ENCODE peak calls at places on chromosomes 3 and 15, in six cellular contexts. One of them, this sample, is unnamed. For H3K4me1, the result is how much of the 10 kb centered on the place peaks cover.

GRCh38 chr3:122214718-122215117 is 31.2 kb downstream of the CASR start:
- ATAC-seq in HCT116: no peak
- ATAC-seq in HepG2: no peak
- ATAC-seq in K562: no peak
- ATAC-seq in GM12878: no peak
- ATAC-seq in upper lobe of left lung: no peak
- ATAC-seq in this sample: no peak

GRCh38 chr3:37855363-37855970 is 6.2 kb upstream of the CTDSPL start:
- ATAC-seq in HepG2: peak
- ATAC-seq in K562: peak
- ATAC-seq in HCT116: peak
- ATAC-seq in GM12878: peak
- ATAC-seq in upper lobe of left lung: peak
- ATAC-seq in this sample: peak

GRCh38 chr3:43913549-43913948 is 222.8 kb downstream of the ABHD5 start:
- ATAC-seq in HepG2: no peak
- ATAC-seq in GM12878: no peak
- ATAC-seq in upper lobe of left lung: no peak
- ATAC-seq in K562: no peak
- ATAC-seq in HCT116: no peak
- ATAC-seq in this sample: no peak

GRCh38 chr3:86978111-86978528 is 12.8 kb downstream of the VGLL3 start:
- ATAC-seq in GM12878: no peak
- ATAC-seq in K562: no peak
- ATAC-seq in upper lobe of left lung: peak
- ATAC-seq in HepG2: no peak
- ATAC-seq in HCT116: no peak
- ATAC-seq in this sample: peak

GRCh38 chr15:37394402-37395099 is 294.2 kb upstream of the MEIS2 start:
- ATAC-seq in GM12878: no peak
- ATAC-seq in HCT116: no peak
- ATAC-seq in HepG2: no peak
- ATAC-seq in K562: no peak
- ATAC-seq in upper lobe of left lung: no peak
- ATAC-seq in this sample: no peak

GRCh38 chr3:62672988-62673313 is 202.3 kb downstream of the CADPS start:
- ATAC-seq in GM12878: no peak
- ATAC-seq in upper lobe of left lung: no peak
- ATAC-seq in K562: no peak
- ATAC-seq in HepG2: no peak
- ATAC-seq in HCT116: no peak
- ATAC-seq in this sample: no peak

GRCh38 chr3:138297059-138297607 is 32.5 kb downstream of the NME9 start:
- ATAC-seq in upper lobe of left lung: no peak
- ATAC-seq in HCT116: no peak
- ATAC-seq in GM12878: no peak
- ATAC-seq in K562: no peak
- ATAC-seq in HepG2: no peak
- ATAC-seq in this sample: no peak

GRCh38 chr3:45552773-45553371 is 41.7 kb upstream of the LIMD1 start:
- ATAC-seq in GM12878: peak
- ATAC-seq in HepG2: no peak
- ATAC-seq in HCT116: no peak
- ATAC-seq in upper lobe of left lung: no peak
- ATAC-seq in K562: no peak
- ATAC-seq in this sample: no peak

GRCh38 chr15:82081904-82082810 is 36.3 kb upstream of the MEX3B start:
- ATAC-seq in upper lobe of left lung: peak
- ATAC-seq in K562: peak
- ATAC-seq in HCT116: peak
- ATAC-seq in GM12878: peak
- ATAC-seq in HepG2: no peak
- ATAC-seq in this sample: no peak

GRCh38 chr3:131231710-131232348 is 149.7 kb upstream of the NUDT16 start:
- ATAC-seq in K562: no peak
- ATAC-seq in GM12878: no peak
- ATAC-seq in HCT116: peak
- ATAC-seq in upper lobe of left lung: no peak
- ATAC-seq in HepG2: no peak
- ATAC-seq in this sample: no peak

GRCh38 chr3:57796261-57796660 is 40.2 kb downstream of the SLMAP start:
- ATAC-seq in K562: peak
- ATAC-seq in GM12878: no peak
- ATAC-seq in HepG2: no peak
- ATAC-seq in HCT116: peak
- ATAC-seq in upper lobe of left lung: no peak
- ATAC-seq in this sample: no peak

GRCh38 chr3:9769012-9769411 is 735 bp downstream of the CAMK1 start:
- ATAC-seq in HepG2: peak
- ATAC-seq in upper lobe of left lung: no peak
- ATAC-seq in HCT116: peak
- ATAC-seq in GM12878: no peak
- ATAC-seq in K562: no peak
- ATAC-seq in this sample: no peak

GRCh38 chr15:66692391-66692790 is 9.6 kb upstream of the SMAD6 start:
- ATAC-seq in upper lobe of left lung: no peak
- ATAC-seq in K562: no peak
- ATAC-seq in HepG2: no peak
- ATAC-seq in GM12878: peak
- ATAC-seq in HCT116: no peak
- ATAC-seq in this sample: peak

GRCh38 chr3:49813497-49814174 is at the start of gene UBA7:
- ATAC-seq in GM12878: peak
- ATAC-seq in upper lobe of left lung: peak
- ATAC-seq in HepG2: peak
- ATAC-seq in HCT116: no peak
- ATAC-seq in K562: peak
- ATAC-seq in this sample: peak

GRCh38 chr3:49807427-49808114 is 4.5 kb downstream of the INKA1 start:
- ATAC-seq in HCT116: no peak
- ATAC-seq in GM12878: no peak
- ATAC-seq in HepG2: no peak
- ATAC-seq in K562: no peak
- ATAC-seq in upper lobe of left lung: no peak
- ATAC-seq in this sample: no peak

DNA sequence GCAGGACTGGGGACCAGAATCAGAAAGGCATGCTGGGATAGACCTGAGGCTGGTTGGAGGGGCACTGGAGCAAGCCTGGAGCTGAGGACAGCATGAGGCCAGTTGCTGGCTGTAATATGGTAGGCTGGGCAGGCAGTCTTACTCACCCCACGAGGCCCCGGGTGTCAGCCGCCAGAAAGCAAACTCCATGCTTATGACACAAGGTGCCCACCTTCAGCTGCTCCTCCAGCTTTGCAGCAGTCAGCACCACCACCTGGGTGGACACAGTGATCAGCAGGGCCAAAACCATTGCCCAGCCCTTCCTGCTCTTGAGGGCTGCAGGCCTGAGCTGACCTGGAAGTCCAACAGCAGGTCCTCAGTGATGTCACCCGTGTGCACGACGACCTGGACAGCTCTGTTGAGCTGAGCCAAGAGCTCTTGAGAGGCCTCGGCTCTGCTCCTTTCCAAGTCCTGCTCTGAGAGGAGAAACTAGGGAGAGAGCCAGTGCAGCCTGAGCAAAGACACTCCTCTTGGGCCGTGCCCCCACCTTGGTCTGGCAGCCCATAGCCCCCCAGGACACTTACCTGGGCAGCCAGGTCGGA is 747 bp downstream of the UBA7 start:
- ATAC-seq in upper lobe of left lung: peak
- ATAC-seq in K562: peak
- ATAC-seq in HepG2: peak
- ATAC-seq in HCT116: no peak
- ATAC-seq in GM12878: peak
- ATAC-seq in this sample: peak
- TF ChIP-seq POLR2AphosphoS5 in upper lobe of left lung: no peak
- TF ChIP-seq POLR2AphosphoS5 in K562: no peak
- TF ChIP-seq POLR2AphosphoS5 in HepG2: no peak
- TF ChIP-seq POLR2AphosphoS5 in HCT116: no peak
- TF ChIP-seq POLR2AphosphoS5 in GM12878: no peak
- TF ChIP-seq POLR2AphosphoS5 in this sample: no peak

DNA sequence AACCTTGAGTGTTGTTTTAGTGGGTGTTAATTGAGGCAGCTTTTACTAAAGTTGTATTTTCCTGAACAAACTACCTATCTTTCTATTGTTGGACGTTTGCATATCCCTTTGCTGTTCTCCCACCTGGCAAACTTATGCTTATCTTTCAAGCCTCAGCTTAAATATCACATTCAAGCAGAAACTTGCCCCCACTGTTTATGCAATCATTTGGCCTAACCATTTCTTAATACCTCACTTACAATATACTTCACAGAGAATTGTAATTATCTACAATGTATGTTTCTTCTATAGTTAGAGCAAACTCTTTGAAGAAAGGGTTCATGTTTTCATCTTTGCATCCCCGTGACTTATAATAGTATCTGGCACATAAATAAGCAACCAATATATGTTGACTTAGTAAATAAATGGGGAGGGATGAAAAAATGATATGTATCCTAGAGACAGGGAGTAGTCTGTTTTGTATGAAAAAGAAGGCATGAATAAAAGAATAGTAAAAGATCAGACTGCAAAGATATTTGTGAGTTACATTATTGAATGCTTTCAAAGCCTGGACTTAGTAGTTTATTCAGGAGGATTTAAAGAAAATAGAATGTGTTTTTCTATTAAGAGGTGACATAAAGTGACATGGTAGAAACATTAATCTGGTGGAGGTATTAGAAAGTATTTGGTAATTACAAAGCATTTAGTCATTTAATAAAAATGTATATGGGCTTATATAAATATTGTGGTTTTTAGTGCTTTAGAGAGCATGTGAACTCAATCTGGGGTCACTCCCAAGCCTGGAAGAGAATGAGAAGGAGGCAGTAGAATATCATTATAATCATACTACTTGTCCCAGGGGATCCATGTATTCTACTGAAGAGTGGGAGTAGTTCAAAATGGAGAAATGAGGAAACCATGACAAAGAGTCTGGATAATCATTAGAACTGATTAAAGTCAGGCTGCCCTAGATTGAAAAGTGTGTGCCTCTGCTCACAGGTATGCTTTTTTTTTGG is 60.0 kb upstream of the DCBLD2 start:
- ATAC-seq in GM12878: no peak
- ATAC-seq in upper lobe of left lung: no peak
- ATAC-seq in HCT116: peak
- ATAC-seq in HepG2: no peak
- ATAC-seq in K562: no peak
- ATAC-seq in this sample: no peak
- H3K4me1 ChIP-seq in GM12878: under half
- H3K4me1 ChIP-seq in upper lobe of left lung: under half
- H3K4me1 ChIP-seq in HCT116: half or more
- H3K4me1 ChIP-seq in HepG2: under half
- H3K4me1 ChIP-seq in K562: under half
- H3K4me1 ChIP-seq in this sample: under half

GRCh38 chr3:173440431-173440990 is 43.0 kb downstream of the NLGN1 start:
- ATAC-seq in upper lobe of left lung: no peak
- ATAC-seq in K562: no peak
- ATAC-seq in HepG2: no peak
- ATAC-seq in GM12878: no peak
- ATAC-seq in HCT116: no peak
- ATAC-seq in this sample: no peak
- TF ChIP-seq POLR2A in upper lobe of left lung: no peak
- TF ChIP-seq POLR2A in K562: no peak
- TF ChIP-seq POLR2A in HepG2: no peak
- TF ChIP-seq POLR2A in GM12878: no peak
- TF ChIP-seq POLR2A in HCT116: no peak
- TF ChIP-seq POLR2A in this sample: no peak

DNA sequence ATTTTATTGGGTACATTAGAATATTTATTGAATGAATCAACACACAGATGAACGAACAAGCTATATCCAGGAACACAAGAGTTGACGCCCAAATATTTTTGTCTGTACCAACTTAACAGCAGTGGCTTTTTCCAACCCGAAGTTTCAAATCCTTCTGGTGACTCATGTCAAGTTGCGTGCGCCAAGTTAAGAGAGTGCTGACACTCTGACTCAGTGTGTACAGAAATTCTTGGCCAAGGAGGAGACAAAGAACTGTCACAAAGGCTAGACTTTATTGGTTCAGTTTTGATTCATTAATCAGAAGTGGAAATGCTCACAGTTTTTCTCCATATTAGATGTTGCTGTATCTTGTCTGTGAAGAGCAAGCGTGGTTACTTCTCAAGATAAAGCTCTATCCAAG is 59.6 kb upstream of the TSC22D2 start:
- ATAC-seq in K562: no peak
- ATAC-seq in upper lobe of left lung: peak
- ATAC-seq in HCT116: peak
- ATAC-seq in HepG2: no peak
- ATAC-seq in GM12878: no peak
- ATAC-seq in this sample: peak
- TF ChIP-seq POLR2AphosphoS5 in K562: no peak
- TF ChIP-seq POLR2AphosphoS5 in upper lobe of left lung: no peak
- TF ChIP-seq POLR2AphosphoS5 in HCT116: peak
- TF ChIP-seq POLR2AphosphoS5 in HepG2: no peak
- TF ChIP-seq POLR2AphosphoS5 in GM12878: no peak
- TF ChIP-seq POLR2AphosphoS5 in this sample: peak

DNA sequence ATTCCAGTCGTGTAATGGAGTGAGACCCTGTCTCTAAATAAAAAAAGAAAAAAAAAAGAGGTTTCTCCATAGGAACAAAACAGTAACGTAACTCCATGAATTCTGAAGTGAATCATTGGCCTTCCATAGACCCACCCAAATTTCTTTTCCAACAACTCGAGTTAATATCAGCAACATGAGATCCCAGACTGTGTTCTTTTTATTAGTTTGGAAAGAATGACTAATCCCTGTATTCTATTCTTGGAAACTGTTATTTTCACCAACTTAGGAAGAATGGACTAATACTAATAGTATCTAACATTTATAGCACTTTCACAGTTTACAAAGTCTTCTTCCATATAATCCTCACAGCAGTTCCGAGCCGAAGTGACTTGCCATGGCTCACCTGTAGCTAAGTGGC is 72.7 kb upstream of the SLC4A7 start:
- ATAC-seq in HCT116: no peak
- ATAC-seq in upper lobe of left lung: no peak
- ATAC-seq in GM12878: no peak
- ATAC-seq in HepG2: no peak
- ATAC-seq in K562: no peak
- ATAC-seq in this sample: peak
- H3K4me1 ChIP-seq in HCT116: under half
- H3K4me1 ChIP-seq in upper lobe of left lung: under half
- H3K4me1 ChIP-seq in GM12878: under half
- H3K4me1 ChIP-seq in HepG2: under half
- H3K4me1 ChIP-seq in K562: under half
- H3K4me1 ChIP-seq in this sample: under half

GRCh38 chr15:85700767-85701166 is 94.0 kb downstream of the KLHL25 start:
- ATAC-seq in HCT116: no peak
- ATAC-seq in K562: no peak
- ATAC-seq in HepG2: no peak
- ATAC-seq in GM12878: no peak
- ATAC-seq in upper lobe of left lung: no peak
- ATAC-seq in this sample: no peak

GRCh38 chr15:85704720-85705119 is 90.0 kb downstream of the KLHL25 start:
- ATAC-seq in GM12878: peak
- ATAC-seq in upper lobe of left lung: peak
- ATAC-seq in K562: no peak
- ATAC-seq in HepG2: no peak
- ATAC-seq in HCT116: no peak
- ATAC-seq in this sample: peak

GRCh38 chr15:85704021-85704420 is 90.7 kb downstream of the KLHL25 start:
- ATAC-seq in K562: no peak
- ATAC-seq in GM12878: peak
- ATAC-seq in HCT116: no peak
- ATAC-seq in HepG2: no peak
- ATAC-seq in upper lobe of left lung: no peak
- ATAC-seq in this sample: no peak

GRCh38 chr15:85706779-85707518 is 87.8 kb downstream of the KLHL25 start:
- ATAC-seq in upper lobe of left lung: peak
- ATAC-seq in GM12878: peak
- ATAC-seq in K562: no peak
- ATAC-seq in HCT116: no peak
- ATAC-seq in HepG2: peak
- ATAC-seq in this sample: peak

GRCh38 chr15:85702321-85703230 is 92.1 kb downstream of the KLHL25 start:
- ATAC-seq in GM12878: peak
- ATAC-seq in HCT116: no peak
- ATAC-seq in K562: no peak
- ATAC-seq in HepG2: no peak
- ATAC-seq in upper lobe of left lung: peak
- ATAC-seq in this sample: no peak
- TF ChIP-seq POLR2A in GM12878: peak
- TF ChIP-seq POLR2A in HCT116: no peak
- TF ChIP-seq POLR2A in K562: no peak
- TF ChIP-seq POLR2A in HepG2: no peak
- TF ChIP-seq POLR2A in upper lobe of left lung: no peak
- TF ChIP-seq POLR2A in this sample: no peak

This sample was measured in gastroesophageal sphincter.